ENCODE peak calls at places on chromosomes 5 and 9, in nine cellular contexts. One of them, this sample, is unnamed.

GRCh38 chr5:52787600-52788504 is at the start of the genes ITGA1 and PELO:
- DNase-seq in foreskin fibroblast: peak
- DNase-seq in psoas muscle: peak
- DNase-seq in brain microvascular endothelial cell: peak
- DNase-seq in fibroblast of pulmonary artery: peak
- DNase-seq in choroid plexus epithelial cell: peak
- DNase-seq in stomach: peak
- DNase-seq in lower lobe of right lung: peak
- DNase-seq in pancreas: peak
- DNase-seq in this sample: no peak

GRCh38 chr5:97534166-97534565 is 351.1 kb upstream of the RIOK2 start:
- DNase-seq in psoas muscle: no peak
- DNase-seq in lower lobe of right lung: no peak
- DNase-seq in pancreas: no peak
- DNase-seq in stomach: peak
- DNase-seq in fibroblast of pulmonary artery: peak
- DNase-seq in foreskin fibroblast: peak
- DNase-seq in brain microvascular endothelial cell: peak
- DNase-seq in choroid plexus epithelial cell: peak
- DNase-seq in this sample: peak

GRCh38 chr9:86925686-86926085 is 21.6 kb downstream of the GAS1 start:
- DNase-seq in brain microvascular endothelial cell: no peak
- DNase-seq in foreskin fibroblast: peak
- DNase-seq in stomach: no peak
- DNase-seq in lower lobe of right lung: no peak
- DNase-seq in psoas muscle: no peak
- DNase-seq in choroid plexus epithelial cell: peak
- DNase-seq in pancreas: no peak
- DNase-seq in fibroblast of pulmonary artery: peak
- DNase-seq in this sample: no peak

GRCh38 chr5:10701567-10702039 is 59.4 kb downstream of the DAP start:
- DNase-seq in brain microvascular endothelial cell: peak
- DNase-seq in pancreas: no peak
- DNase-seq in stomach: no peak
- DNase-seq in fibroblast of pulmonary artery: peak
- DNase-seq in lower lobe of right lung: no peak
- DNase-seq in choroid plexus epithelial cell: peak
- DNase-seq in psoas muscle: no peak
- DNase-seq in foreskin fibroblast: peak
- DNase-seq in this sample: no peak

GRCh38 chr9:27771803-27772545 is 198.7 kb upstream of the C9orf72 start:
- DNase-seq in foreskin fibroblast: no peak
- DNase-seq in stomach: no peak
- DNase-seq in brain microvascular endothelial cell: peak
- DNase-seq in pancreas: no peak
- DNase-seq in choroid plexus epithelial cell: peak
- DNase-seq in psoas muscle: no peak
- DNase-seq in fibroblast of pulmonary artery: peak
- DNase-seq in lower lobe of right lung: no peak
- DNase-seq in this sample: no peak

GRCh38 chr5:67809589-67809988 is 406.0 kb upstream of the PIK3R1 start:
- DNase-seq in stomach: no peak
- DNase-seq in lower lobe of right lung: no peak
- DNase-seq in fibroblast of pulmonary artery: no peak
- DNase-seq in choroid plexus epithelial cell: no peak
- DNase-seq in brain microvascular endothelial cell: no peak
- DNase-seq in foreskin fibroblast: no peak
- DNase-seq in psoas muscle: no peak
- DNase-seq in pancreas: no peak
- DNase-seq in this sample: no peak

GRCh38 chr9:74951725-74952151 is 974 bp downstream of the C9orf40 start:
- DNase-seq in choroid plexus epithelial cell: peak
- DNase-seq in brain microvascular endothelial cell: peak
- DNase-seq in psoas muscle: peak
- DNase-seq in fibroblast of pulmonary artery: peak
- DNase-seq in lower lobe of right lung: peak
- DNase-seq in foreskin fibroblast: peak
- DNase-seq in stomach: peak
- DNase-seq in pancreas: peak
- DNase-seq in this sample: no peak

GRCh38 chr9:132185164-132186009 is 23.5 kb downstream of the NTNG2 start:
- DNase-seq in psoas muscle: no peak
- DNase-seq in brain microvascular endothelial cell: no peak
- DNase-seq in pancreas: no peak
- DNase-seq in choroid plexus epithelial cell: no peak
- DNase-seq in fibroblast of pulmonary artery: peak
- DNase-seq in lower lobe of right lung: no peak
- DNase-seq in stomach: no peak
- DNase-seq in foreskin fibroblast: no peak
- DNase-seq in this sample: no peak

GRCh38 chr9:4596165-4596922 is 65.8 kb upstream of the PLPP6 start:
- DNase-seq in stomach: no peak
- DNase-seq in fibroblast of pulmonary artery: no peak
- DNase-seq in psoas muscle: no peak
- DNase-seq in brain microvascular endothelial cell: no peak
- DNase-seq in pancreas: no peak
- DNase-seq in foreskin fibroblast: no peak
- DNase-seq in choroid plexus epithelial cell: peak
- DNase-seq in lower lobe of right lung: no peak
- DNase-seq in this sample: no peak

GRCh38 chr5:74954919-74955318 is 88.7 kb upstream of the FAM169A start:
- DNase-seq in choroid plexus epithelial cell: peak
- DNase-seq in stomach: no peak
- DNase-seq in psoas muscle: no peak
- DNase-seq in foreskin fibroblast: peak
- DNase-seq in pancreas: no peak
- DNase-seq in brain microvascular endothelial cell: peak
- DNase-seq in lower lobe of right lung: no peak
- DNase-seq in fibroblast of pulmonary artery: peak
- DNase-seq in this sample: no peak

DNA sequence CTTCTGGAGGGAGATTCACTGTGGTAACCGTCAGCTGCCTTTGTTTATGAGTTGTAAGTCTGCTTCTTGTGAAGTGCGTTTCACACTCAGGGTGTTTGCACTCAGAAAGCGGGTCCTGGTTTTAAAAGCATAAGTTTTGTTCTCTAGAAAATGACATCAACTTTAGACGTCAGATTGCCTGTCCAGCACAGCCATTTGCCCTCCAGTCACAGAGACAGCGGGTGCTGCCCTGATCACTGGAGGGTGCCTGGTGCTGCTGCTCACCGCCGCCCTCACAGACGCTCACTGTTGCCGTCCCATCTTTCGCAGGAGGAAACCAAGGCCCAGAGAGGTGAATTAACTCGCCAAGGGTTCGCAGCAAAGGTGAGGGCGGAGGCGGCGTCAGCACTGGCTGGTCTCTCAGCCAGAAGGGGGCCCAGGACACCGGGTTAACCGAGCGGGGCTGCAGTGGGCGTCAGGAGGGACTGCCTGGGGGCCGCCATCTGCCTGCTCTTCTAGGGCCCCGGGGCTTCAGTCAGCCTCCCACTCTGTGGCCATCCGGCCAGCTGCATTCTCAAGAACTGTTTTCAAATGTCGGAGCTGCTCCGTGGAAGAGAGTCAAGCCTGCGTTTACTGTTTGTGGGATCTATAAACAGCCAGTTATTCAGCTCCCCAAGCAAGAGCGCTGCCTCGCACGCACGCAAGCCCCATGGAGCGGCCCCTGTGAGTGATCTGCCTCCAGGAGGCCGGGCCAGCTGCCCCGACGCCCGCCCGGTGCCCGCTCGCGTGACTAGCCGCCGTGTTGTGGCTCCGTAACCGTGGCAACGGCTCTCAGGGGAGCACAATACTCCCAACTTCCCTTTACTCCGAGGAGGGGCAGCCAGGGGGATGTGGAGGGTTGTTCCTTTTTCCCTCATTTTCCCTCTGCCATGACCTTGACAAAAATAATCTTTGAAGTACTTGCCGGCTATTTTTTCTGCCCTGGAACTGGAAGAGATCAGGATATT is 43.4 kb upstream of the EXOC3 start:
- DNase-seq in psoas muscle: peak
- DNase-seq in pancreas: peak
- DNase-seq in foreskin fibroblast: peak
- DNase-seq in stomach: peak
- DNase-seq in fibroblast of pulmonary artery: peak
- DNase-seq in lower lobe of right lung: peak
- DNase-seq in brain microvascular endothelial cell: peak
- DNase-seq in choroid plexus epithelial cell: peak
- DNase-seq in this sample: no peak
- H3K4me3 ChIP-seq in psoas muscle: peak
- H3K4me3 ChIP-seq in pancreas: no peak
- H3K4me3 ChIP-seq in foreskin fibroblast: peak
- H3K4me3 ChIP-seq in stomach: peak
- H3K4me3 ChIP-seq in fibroblast of pulmonary artery: peak
- H3K4me3 ChIP-seq in lower lobe of right lung: peak
- H3K4me3 ChIP-seq in brain microvascular endothelial cell: peak
- H3K4me3 ChIP-seq in choroid plexus epithelial cell: peak
- H3K4me3 ChIP-seq in this sample: no peak

DNA sequence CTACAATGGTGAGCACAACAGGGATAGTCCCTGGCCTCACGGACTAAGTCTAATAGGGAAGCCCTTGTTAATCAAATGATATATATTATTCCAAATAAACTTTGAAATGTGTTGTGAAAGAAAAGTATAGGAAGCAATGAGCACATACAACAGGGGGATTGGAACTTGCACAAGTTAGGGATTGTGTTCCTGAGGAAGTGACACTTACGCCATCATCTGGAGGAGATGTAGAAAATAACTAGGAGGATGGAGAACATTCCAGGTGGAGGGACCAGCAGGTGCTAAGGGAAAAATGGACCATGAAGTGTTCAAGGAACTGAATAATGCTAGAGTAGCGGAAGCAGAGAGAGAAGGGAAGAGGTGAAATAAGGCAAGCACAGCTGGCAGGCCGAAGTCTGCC is 18.8 kb upstream of the RPS23 start:
- DNase-seq in psoas muscle: no peak
- DNase-seq in choroid plexus epithelial cell: no peak
- DNase-seq in foreskin fibroblast: no peak
- DNase-seq in fibroblast of pulmonary artery: no peak
- DNase-seq in stomach: no peak
- DNase-seq in lower lobe of right lung: no peak
- DNase-seq in brain microvascular endothelial cell: no peak
- DNase-seq in pancreas: no peak
- DNase-seq in this sample: no peak
- TF ChIP-seq CTCF in psoas muscle: no peak
- TF ChIP-seq CTCF in choroid plexus epithelial cell: no peak
- TF ChIP-seq CTCF in foreskin fibroblast: no peak
- TF ChIP-seq CTCF in fibroblast of pulmonary artery: no peak
- TF ChIP-seq CTCF in stomach: no peak
- TF ChIP-seq CTCF in lower lobe of right lung: no peak
- TF ChIP-seq CTCF in brain microvascular endothelial cell: no peak
- TF ChIP-seq CTCF in pancreas: no peak
- TF ChIP-seq CTCF in this sample: no peak

GRCh38 chr5:77876862-77877502 is 100.8 kb upstream of the TBCA start:
- DNase-seq in foreskin fibroblast: no peak
- DNase-seq in brain microvascular endothelial cell: no peak
- DNase-seq in fibroblast of pulmonary artery: no peak
- DNase-seq in lower lobe of right lung: no peak
- DNase-seq in stomach: no peak
- DNase-seq in choroid plexus epithelial cell: no peak
- DNase-seq in pancreas: no peak
- DNase-seq in psoas muscle: no peak
- DNase-seq in this sample: no peak
- H3K4me3 ChIP-seq in foreskin fibroblast: no peak
- H3K4me3 ChIP-seq in brain microvascular endothelial cell: no peak
- H3K4me3 ChIP-seq in fibroblast of pulmonary artery: no peak
- H3K4me3 ChIP-seq in lower lobe of right lung: peak
- H3K4me3 ChIP-seq in stomach: no peak
- H3K4me3 ChIP-seq in choroid plexus epithelial cell: no peak
- H3K4me3 ChIP-seq in pancreas: no peak
- H3K4me3 ChIP-seq in psoas muscle: peak
- H3K4me3 ChIP-seq in this sample: no peak

GRCh38 chr9:124852829-124853531 is at the start of gene WDR38:
- DNase-seq in fibroblast of pulmonary artery: peak
- DNase-seq in lower lobe of right lung: peak
- DNase-seq in foreskin fibroblast: peak
- DNase-seq in stomach: peak
- DNase-seq in psoas muscle: peak
- DNase-seq in pancreas: peak
- DNase-seq in brain microvascular endothelial cell: no peak
- DNase-seq in choroid plexus epithelial cell: peak
- DNase-seq in this sample: peak
- TF ChIP-seq CTCF in fibroblast of pulmonary artery: peak
- TF ChIP-seq CTCF in lower lobe of right lung: peak
- TF ChIP-seq CTCF in foreskin fibroblast: peak
- TF ChIP-seq CTCF in stomach: no peak
- TF ChIP-seq CTCF in psoas muscle: peak
- TF ChIP-seq CTCF in pancreas: peak
- TF ChIP-seq CTCF in brain microvascular endothelial cell: peak
- TF ChIP-seq CTCF in choroid plexus epithelial cell: peak
- TF ChIP-seq CTCF in this sample: peak

GRCh38 chr5:143401253-143401845 is 2.1 kb downstream of the NR3C1 start:
- DNase-seq in pancreas: no peak
- DNase-seq in choroid plexus epithelial cell: no peak
- DNase-seq in foreskin fibroblast: peak
- DNase-seq in brain microvascular endothelial cell: no peak
- DNase-seq in lower lobe of right lung: no peak
- DNase-seq in psoas muscle: no peak
- DNase-seq in fibroblast of pulmonary artery: no peak
- DNase-seq in stomach: no peak
- DNase-seq in this sample: no peak
- H3K4me3 ChIP-seq in pancreas: peak
- H3K4me3 ChIP-seq in choroid plexus epithelial cell: peak
- H3K4me3 ChIP-seq in foreskin fibroblast: peak
- H3K4me3 ChIP-seq in brain microvascular endothelial cell: peak
- H3K4me3 ChIP-seq in lower lobe of right lung: peak
- H3K4me3 ChIP-seq in psoas muscle: peak
- H3K4me3 ChIP-seq in fibroblast of pulmonary artery: peak
- H3K4me3 ChIP-seq in stomach: peak
- H3K4me3 ChIP-seq in this sample: no peak